ENCODE peak calls at places on chromosomes 6 and 20, in eight cellular contexts. Z, O, A, I, U, C, P and J are unnamed samples.

GRCh38 chr6:78598966-78599365 is 268.4 kb upstream of the IRAK1BP1 start:
- DNase-seq in I (no peak), Z (peak), C (no peak), O (peak), U (no peak), P (no peak), A (peak), J (peak)

GRCh38 chr6:147531321-147531720 is 22.8 kb downstream of the SAMD5 start:
- DNase-seq in O (no peak), P (no peak), Z (no peak), C (no peak), U (no peak), I (no peak), A (no peak), J (no peak)

GRCh38 chr6:119476554-119476953 is 127.0 kb upstream of the MAN1A1 start:
- DNase-seq in U (no peak), I (no peak), P (peak), C (no peak), A (no peak), O (no peak), Z (peak), J (no peak)

GRCh38 chr20:4748847-4749246 is 27.1 kb downstream of the PRND start:
- DNase-seq in Z (no peak), C (no peak), A (no peak), I (no peak), U (no peak), P (no peak), O (no peak), J (no peak)

GRCh38 chr6:45739058-45739457 is 276.6 kb downstream of the CLIC5 start:
- DNase-seq in I (no peak), P (no peak), C (no peak), A (no peak), O (no peak), U (no peak), Z (no peak), J (no peak)

GRCh38 chr20:44258226-44258890 is 11.2 kb downstream of the GDAP1L1 start:
- DNase-seq in O (no peak), A (no peak), Z (no peak), I (no peak), U (no peak), P (no peak), C (no peak), J (no peak)

GRCh38 chr20:14197097-14197496 is 140.3 kb downstream of the FLRT3 start:
- DNase-seq in A (no peak), P (no peak), C (no peak), Z (no peak), I (no peak), O (peak), U (no peak), J (no peak)

GRCh38 chr6:79947191-79948173 is at the start of gene ELOVL4:
- DNase-seq in Z (peak), A (peak), C (peak), U (peak), O (peak), P (peak), I (peak), J (peak)

GRCh38 chr20:3330046-3330741 is 77.3 kb downstream of the DNAAF9 start:
- DNase-seq in P (no peak), C (no peak), I (no peak), U (no peak), A (peak), Z (peak), O (peak), J (no peak)

GRCh38 chr6:119333707-119334295 is 15.8 kb downstream of the MAN1A1 start:
- DNase-seq in U (no peak), P (peak), I (no peak), Z (no peak), C (no peak), O (no peak), A (peak), J (no peak)

GRCh38 chr6:21299216-21299615 is 294.3 kb upstream of the SOX4 start:
- DNase-seq in C (no peak), I (no peak), Z (no peak), A (no peak), P (no peak), O (no peak), U (no peak), J (no peak)

GRCh38 chr20:33830371-33830770 is 19.2 kb downstream of the CHMP4B start:
- DNase-seq in U (no peak), O (no peak), A (no peak), Z (no peak), I (no peak), C (no peak), P (no peak), J (no peak)

DNA sequence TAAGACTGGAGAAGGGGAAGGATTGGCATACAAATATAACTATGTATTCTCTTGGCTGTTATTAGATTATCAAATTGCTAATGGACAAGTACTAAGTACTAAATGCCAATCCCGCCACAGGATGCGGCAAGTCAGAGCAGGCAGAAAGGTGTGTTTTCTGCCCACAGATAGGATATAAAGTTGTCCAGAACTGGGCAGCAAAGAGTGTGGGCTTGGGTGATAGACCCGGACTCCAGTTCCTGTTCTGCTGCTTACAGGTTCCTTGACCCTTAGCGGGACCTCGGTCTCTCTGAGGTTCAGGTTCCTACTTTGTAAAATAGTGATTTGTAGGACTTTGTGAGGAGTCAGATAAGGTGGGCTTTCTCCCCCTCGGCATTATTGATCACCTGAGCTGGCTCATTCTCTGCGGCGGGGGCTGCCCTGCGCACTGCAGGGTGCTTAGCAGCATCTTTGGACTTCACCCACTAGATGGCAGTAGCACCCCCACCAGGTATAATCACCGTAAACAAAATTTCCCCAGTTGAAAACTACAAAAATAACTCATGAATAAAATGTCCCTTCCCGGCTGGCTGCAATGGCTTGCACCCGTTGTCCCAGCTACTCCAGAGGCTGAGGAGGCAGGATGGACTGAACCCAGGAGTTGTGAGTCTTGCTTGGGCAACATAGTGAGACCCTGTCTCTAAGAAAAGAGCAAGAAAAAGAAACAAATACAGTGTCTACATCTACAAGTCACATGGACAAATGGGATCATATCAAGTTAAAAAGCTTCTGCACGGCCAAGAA is 193.1 kb downstream of the DOK5 start:
- DNase-seq in I (no peak), P (peak), C (no peak), A (peak), O (no peak), Z (peak), U (no peak), J (no peak)
- H3K4me3 ChIP-seq in I (no peak), P (no peak), C (no peak), A (no peak), O (no peak), Z (no peak), U (no peak), J (no peak)

GRCh38 chr20:56628873-56629463 is at the start of gene TFAP2C:
- DNase-seq in I (no peak), U (no peak), C (peak), O (no peak), P (no peak), Z (no peak), A (peak), J (no peak)
- H3K4me3 ChIP-seq in I (peak), U (no peak), C (peak), O (peak), P (no peak), Z (peak), A (peak), J (peak)

GRCh38 chr6:16700202-16700997 is 60.9 kb downstream of the ATXN1 start:
- DNase-seq in C (no peak), A (no peak), O (no peak), U (peak), P (no peak), Z (no peak), I (no peak), J (no peak)

GRCh38 chr6:16707101-16707783 is 54.0 kb downstream of the ATXN1 start:
- DNase-seq in P (peak), Z (no peak), U (no peak), C (no peak), A (no peak), I (no peak), O (no peak), J (no peak)

GRCh38 chr6:16706029-16706428 is 55.2 kb downstream of the ATXN1 start:
- DNase-seq in A (peak), P (no peak), U (no peak), I (no peak), Z (no peak), O (no peak), C (no peak), J (no peak)

GRCh38 chr6:16705403-16705993 is 55.8 kb downstream of the ATXN1 start:
- DNase-seq in I (no peak), U (no peak), C (no peak), O (no peak), P (no peak), A (no peak), Z (no peak), J (no peak)

GRCh38 chr6:16704706-16705402 is 56.4 kb downstream of the ATXN1 start:
- DNase-seq in I (no peak), A (peak), C (no peak), Z (peak), P (peak), O (no peak), U (no peak), J (peak)
- H3K4me3 ChIP-seq in I (no peak), A (no peak), C (no peak), Z (peak), P (no peak), O (peak), U (peak), J (peak)

DNA sequence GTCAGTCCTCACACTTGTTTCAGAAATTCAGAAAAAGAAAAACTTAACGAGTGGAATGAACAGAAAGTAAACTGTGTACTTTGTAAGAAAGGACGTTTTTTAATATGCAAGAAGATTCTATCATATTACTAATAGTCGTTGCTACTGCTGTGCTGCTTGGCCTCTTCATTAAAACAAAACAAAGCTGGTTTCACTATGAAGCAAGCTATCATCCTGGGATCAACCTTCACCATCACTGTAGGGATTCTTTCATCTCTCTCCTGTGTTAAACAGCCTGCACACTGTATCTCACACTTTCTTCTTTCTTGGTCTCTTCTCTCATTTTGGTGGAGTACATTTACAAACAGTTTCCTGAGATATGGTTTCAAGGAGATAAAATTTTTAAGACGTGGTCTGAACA is 284.2 kb downstream of the BTBD9 start:
- DNase-seq in C (no peak), P (peak), A (no peak), O (no peak), I (no peak), U (no peak), Z (no peak), J (no peak)
- H3K4me3 ChIP-seq in C (no peak), P (peak), A (no peak), O (no peak), I (no peak), U (no peak), Z (no peak), J (no peak)

GRCh38 chr6:11663519-11663918 is 115.1 kb downstream of the ADTRP start:
- DNase-seq in A (no peak), P (no peak), U (no peak), I (no peak), Z (no peak), O (no peak), C (no peak), J (no peak)
- H3K4me3 ChIP-seq in A (no peak), P (no peak), U (no peak), I (no peak), Z (no peak), O (no peak), C (no peak), J (no peak)

GRCh38 chr6:160455484-160456213 is 107.5 kb downstream of the SLC22A3 start:
- DNase-seq in U (peak), O (no peak), A (peak), I (peak), P (peak), C (peak), Z (peak), J (peak)
- H3K4me3 ChIP-seq in U (no peak), O (peak), A (no peak), I (no peak), P (no peak), C (no peak), Z (peak), J (peak)